ENCODE peak calls at places on chromosome 2, in eight cellular contexts. S is NCI-H2081, Q is WTC11, T is stromal cell of bone marrow, Y is neuronal stem cell, J is Right ventricle myocardium inferior, E is NCI-H82, L is colonic mucosa. V is an unnamed sample.

GRCh38 chr2:207401338-207401737 is 128.4 kb upstream of the CREB1 start:
- DNase-seq in S (no peak), Q (no peak), T (no peak), Y (no peak), J (no peak), E (no peak), L (no peak), V (no peak)

GRCh38 chr2:50196775-50197482 is 835.0 kb downstream of the NRXN1 start:
- DNase-seq in S (no peak), Q (no peak), T (no peak), Y (no peak), J (no peak), E (no peak), L (no peak), V (no peak)

GRCh38 chr2:19635951-19636505 is 265.8 kb downstream of the TTC32 start:
- DNase-seq in S (no peak), Q (no peak), T (no peak), Y (no peak), J (no peak), E (no peak), L (no peak), V (no peak)

GRCh38 chr2:125713533-125713932 is 942.4 kb upstream of the GYPC start:
- DNase-seq in S (no peak), Q (no peak), T (no peak), Y (no peak), J (no peak), E (no peak), L (no peak), V (no peak)

GRCh38 chr2:12167525-12168317 is 421.3 kb downstream of the LPIN1 start:
- DNase-seq in S (no peak), Q (peak; percentile 46), T (no peak), Y (peak; percentile 38), J (no peak), E (peak; percentile 16), L (no peak), V (peak; percentile 70)

GRCh38 chr2:213019368-213019767 is 132.0 kb downstream of the IKZF2 start:
- DNase-seq in S (no peak), Q (no peak), T (no peak), Y (no peak), J (no peak), E (no peak), L (no peak), V (no peak)

GRCh38 chr2:149740490-149740889 is 152.9 kb upstream of the MMADHC start:
- DNase-seq in S (no peak), Q (no peak), T (no peak), Y (no peak), J (no peak), E (no peak), L (no peak), V (no peak)

GRCh38 chr2:211836409-211836808 is 702.2 kb downstream of the ERBB4 start:
- DNase-seq in S (peak; percentile 73), Q (no peak), T (no peak), Y (no peak), J (no peak), E (no peak), L (no peak), V (no peak)

GRCh38 chr2:137420744-137421143 is 543.5 kb upstream of the HNMT start:
- DNase-seq in S (no peak), Q (no peak), T (no peak), Y (no peak), J (no peak), E (no peak), L (no peak), V (peak; percentile 6)

GRCh38 chr2:240642061-240642805 is 17.0 kb downstream of the GPR35 start:
- DNase-seq in S (no peak), Q (no peak), T (no peak), Y (no peak), J (peak; percentile 53), E (no peak), L (no peak), V (no peak)

GRCh38 chr2:216589779-216590178 is 43.4 kb upstream of the IGFBP2 start:
- DNase-seq in S (no peak), Q (no peak), T (no peak), Y (no peak), J (no peak), E (no peak), L (no peak), V (no peak)

GRCh38 chr2:138507267-138507666 is 5.7 kb downstream of the SPOPL start:
- DNase-seq in S (peak; percentile 79), Q (no peak), T (no peak), Y (no peak), J (no peak), E (no peak), L (no peak), V (no peak)

GRCh38 chr2:73897240-73897583 is 4.4 kb downstream of the ACTG2 start:
- DNase-seq in S (no peak), Q (no peak), T (no peak), Y (no peak), J (no peak), E (no peak), L (no peak), V (no peak)

GRCh38 chr2:109216332-109216731 is 87.3 kb downstream of the SH3RF3 start:
- DNase-seq in S (no peak), Q (no peak), T (no peak), Y (no peak), J (no peak), E (peak; percentile 33), L (no peak), V (no peak)

GRCh38 chr2:152718909-152719645 is 657 bp downstream of the ARL6IP6 start:
- DNase-seq in S (peak; percentile 72), Q (peak; percentile 53), T (no peak), Y (peak; percentile 56), J (peak; percentile 60), E (peak; percentile 94), L (peak; percentile 84), V (no peak)

GRCh38 chr2:196961889-196962288 is 35.4 kb upstream of the PGAP1 start:
- DNase-seq in S (no peak), Q (no peak), T (no peak), Y (no peak), J (no peak), E (no peak), L (no peak), V (no peak)

GRCh38 chr2:64383016-64383588 is 70.9 kb upstream of the LGALSL start:
- DNase-seq in S (no peak), Q (no peak), T (no peak), Y (no peak), J (no peak), E (no peak), L (no peak), V (no peak)

GRCh38 chr2:239464166-239465016 is 63.6 kb upstream of the HDAC4 start:
- DNase-seq in S (no peak), Q (no peak), T (no peak), Y (no peak), J (peak; percentile 61), E (no peak), L (no peak), V (no peak)

GRCh38 chr2:208501217-208501616 is 94.6 kb downstream of the PTH2R start:
- DNase-seq in S (peak; percentile 73), Q (peak; percentile 64), T (no peak), Y (peak; percentile 17), J (no peak), E (peak; percentile 81), L (peak; percentile 45), V (no peak)

GRCh38 chr2:120669121-120669952 is 66.3 kb upstream of the GLI2 start:
- DNase-seq in S (no peak), Q (peak; percentile 75), T (no peak), Y (no peak), J (no peak), E (peak; percentile 73), L (no peak), V (peak; percentile 60)

GRCh38 chr2:224930124-224930523 is 112.1 kb downstream of the DOCK10 start:
- DNase-seq in S (no peak), Q (no peak), T (no peak), Y (no peak), J (no peak), E (no peak), L (no peak), V (no peak)

GRCh38 chr2:126707941-126708340 is 52.0 kb downstream of the GYPC start:
- DNase-seq in S (no peak), Q (no peak), T (no peak), Y (no peak), J (no peak), E (peak; percentile 7), L (no peak), V (no peak)

GRCh38 chr2:84317135-84317534 is 141.9 kb downstream of the SUCLG1 start:
- DNase-seq in S (no peak), Q (no peak), T (no peak), Y (no peak), J (no peak), E (no peak), L (no peak), V (no peak)

GRCh38 chr2:99771691-99772333 is 282.0 kb upstream of the REV1 start:
- DNase-seq in S (no peak), Q (no peak), T (no peak), Y (no peak), J (peak; percentile 86), E (no peak), L (no peak), V (no peak)

GRCh38 chr2:127080941-127081769 is 25.8 kb downstream of the BIN1 start:
- DNase-seq in S (no peak), Q (no peak), T (no peak), Y (no peak), J (no peak), E (peak; percentile 74), L (no peak), V (no peak)

GRCh38 chr2:178069551-178069950 is 3.0 kb downstream of the PDE11A start:
- DNase-seq in S (no peak), Q (no peak), T (no peak), Y (no peak), J (no peak), E (peak; percentile 23), L (no peak), V (no peak)

GRCh38 chr2:27086090-27086721 is 366 bp upstream of the KHK start:
- DNase-seq in S (peak; percentile 94), Q (peak; percentile 97), T (peak; percentile 79), Y (peak; percentile 95), J (peak; percentile 98), E (peak; percentile 95), L (peak; percentile 96), V (peak; percentile 100)

GRCh38 chr2:88443353-88443938 is 9.0 kb downstream of the FOXI3 start:
- DNase-seq in S (no peak), Q (peak; percentile 36), T (no peak), Y (no peak), J (no peak), E (no peak), L (no peak), V (no peak)